ENCODE peak calls at places on chromosomes 4 and X, in nine cellular contexts. One of them, this sample, is unnamed.

GRCh38 chrX:24395775-24396174 is 35.3 kb downstream of the SUPT20HL1 start:
- DNase-seq in Panc1: peak
- DNase-seq in tibial nerve: peak
- DNase-seq in uterus: peak
- DNase-seq in cardiac muscle cell: peak
- DNase-seq in fibroblast of lung: peak
- DNase-seq in dorsolateral prefrontal cortex: no peak
- DNase-seq in OCI-LY7: peak
- DNase-seq in esophagus muscularis mucosa: no peak
- DNase-seq in this sample: peak

GRCh38 chrX:15721911-15722310 is 16.2 kb upstream of the CA5B start:
- DNase-seq in Panc1: no peak
- DNase-seq in tibial nerve: no peak
- DNase-seq in uterus: no peak
- DNase-seq in cardiac muscle cell: no peak
- DNase-seq in fibroblast of lung: peak
- DNase-seq in dorsolateral prefrontal cortex: no peak
- DNase-seq in OCI-LY7: no peak
- DNase-seq in esophagus muscularis mucosa: no peak
- DNase-seq in this sample: no peak

GRCh38 chrX:12672362-12673106 is 118.7 kb upstream of the PRPS2 start:
- DNase-seq in Panc1: no peak
- DNase-seq in tibial nerve: no peak
- DNase-seq in uterus: no peak
- DNase-seq in cardiac muscle cell: no peak
- DNase-seq in fibroblast of lung: no peak
- DNase-seq in dorsolateral prefrontal cortex: no peak
- DNase-seq in OCI-LY7: no peak
- DNase-seq in esophagus muscularis mucosa: no peak
- DNase-seq in this sample: no peak

GRCh38 chrX:12701625-12702024 is 89.6 kb upstream of the PRPS2 start:
- DNase-seq in Panc1: peak
- DNase-seq in tibial nerve: peak
- DNase-seq in uterus: peak
- DNase-seq in cardiac muscle cell: peak
- DNase-seq in fibroblast of lung: peak
- DNase-seq in dorsolateral prefrontal cortex: no peak
- DNase-seq in OCI-LY7: peak
- DNase-seq in esophagus muscularis mucosa: no peak
- DNase-seq in this sample: peak

GRCh38 chr4:170005472-170005871 is 20.7 kb downstream of the MFAP3L start:
- DNase-seq in Panc1: no peak
- DNase-seq in tibial nerve: no peak
- DNase-seq in uterus: peak
- DNase-seq in cardiac muscle cell: no peak
- DNase-seq in fibroblast of lung: no peak
- DNase-seq in dorsolateral prefrontal cortex: no peak
- DNase-seq in OCI-LY7: no peak
- DNase-seq in esophagus muscularis mucosa: no peak
- DNase-seq in this sample: no peak

GRCh38 chrX:151009582-151009981 is 26.4 kb downstream of the HMGB3 start:
- DNase-seq in Panc1: no peak
- DNase-seq in tibial nerve: no peak
- DNase-seq in uterus: no peak
- DNase-seq in cardiac muscle cell: no peak
- DNase-seq in fibroblast of lung: no peak
- DNase-seq in dorsolateral prefrontal cortex: no peak
- DNase-seq in OCI-LY7: no peak
- DNase-seq in esophagus muscularis mucosa: no peak
- DNase-seq in this sample: no peak

GRCh38 chr4:123505077-123505456 is 108.5 kb downstream of the SPRY1 start:
- DNase-seq in Panc1: no peak
- DNase-seq in tibial nerve: no peak
- DNase-seq in uterus: no peak
- DNase-seq in cardiac muscle cell: peak
- DNase-seq in fibroblast of lung: peak
- DNase-seq in dorsolateral prefrontal cortex: no peak
- DNase-seq in OCI-LY7: peak
- DNase-seq in esophagus muscularis mucosa: no peak
- DNase-seq in this sample: no peak

GRCh38 chr4:138259296-138259695 is 17.1 kb upstream of the SLC7A11 start:
- DNase-seq in Panc1: no peak
- DNase-seq in tibial nerve: no peak
- DNase-seq in uterus: no peak
- DNase-seq in cardiac muscle cell: no peak
- DNase-seq in fibroblast of lung: no peak
- DNase-seq in dorsolateral prefrontal cortex: no peak
- DNase-seq in OCI-LY7: no peak
- DNase-seq in esophagus muscularis mucosa: no peak
- DNase-seq in this sample: no peak

GRCh38 chrX:110396777-110397176 is 38.1 kb downstream of the RTL9 start:
- DNase-seq in Panc1: no peak
- DNase-seq in tibial nerve: no peak
- DNase-seq in uterus: no peak
- DNase-seq in cardiac muscle cell: no peak
- DNase-seq in fibroblast of lung: no peak
- DNase-seq in dorsolateral prefrontal cortex: no peak
- DNase-seq in OCI-LY7: no peak
- DNase-seq in esophagus muscularis mucosa: no peak
- DNase-seq in this sample: no peak

GRCh38 chr4:7045961-7046921 is 3.1 kb downstream of the TADA2B start:
- DNase-seq in Panc1: no peak
- DNase-seq in tibial nerve: no peak
- DNase-seq in uterus: no peak
- DNase-seq in cardiac muscle cell: no peak
- DNase-seq in fibroblast of lung: no peak
- DNase-seq in dorsolateral prefrontal cortex: no peak
- DNase-seq in OCI-LY7: peak
- DNase-seq in esophagus muscularis mucosa: no peak
- DNase-seq in this sample: no peak

GRCh38 chr4:87983996-87984395 is 8.5 kb downstream of the SPP1 start:
- DNase-seq in Panc1: no peak
- DNase-seq in tibial nerve: no peak
- DNase-seq in uterus: no peak
- DNase-seq in cardiac muscle cell: no peak
- DNase-seq in fibroblast of lung: no peak
- DNase-seq in dorsolateral prefrontal cortex: no peak
- DNase-seq in OCI-LY7: no peak
- DNase-seq in esophagus muscularis mucosa: no peak
- DNase-seq in this sample: no peak

GRCh38 chr4:9971711-9972110 is 49.6 kb downstream of the SLC2A9 start:
- DNase-seq in Panc1: no peak
- DNase-seq in tibial nerve: no peak
- DNase-seq in uterus: no peak
- DNase-seq in cardiac muscle cell: no peak
- DNase-seq in fibroblast of lung: no peak
- DNase-seq in dorsolateral prefrontal cortex: no peak
- DNase-seq in OCI-LY7: no peak
- DNase-seq in esophagus muscularis mucosa: no peak
- DNase-seq in this sample: no peak

GRCh38 chr4:31051151-31051550 is 331.0 kb downstream of the PCDH7 start:
- DNase-seq in Panc1: no peak
- DNase-seq in tibial nerve: no peak
- DNase-seq in uterus: no peak
- DNase-seq in cardiac muscle cell: no peak
- DNase-seq in fibroblast of lung: no peak
- DNase-seq in dorsolateral prefrontal cortex: no peak
- DNase-seq in OCI-LY7: no peak
- DNase-seq in esophagus muscularis mucosa: no peak
- DNase-seq in this sample: no peak

GRCh38 chr4:6107114-6107791 is 89.0 kb upstream of the C4orf50 start:
- DNase-seq in Panc1: no peak
- DNase-seq in tibial nerve: no peak
- DNase-seq in uterus: no peak
- DNase-seq in cardiac muscle cell: no peak
- DNase-seq in fibroblast of lung: no peak
- DNase-seq in dorsolateral prefrontal cortex: no peak
- DNase-seq in OCI-LY7: no peak
- DNase-seq in esophagus muscularis mucosa: no peak
- DNase-seq in this sample: no peak

GRCh38 chr4:7402526-7402925 is 32.2 kb downstream of the PSAPL1 start:
- DNase-seq in Panc1: no peak
- DNase-seq in tibial nerve: no peak
- DNase-seq in uterus: peak
- DNase-seq in cardiac muscle cell: no peak
- DNase-seq in fibroblast of lung: no peak
- DNase-seq in dorsolateral prefrontal cortex: no peak
- DNase-seq in OCI-LY7: no peak
- DNase-seq in esophagus muscularis mucosa: no peak
- DNase-seq in this sample: no peak

GRCh38 chr4:48141048-48141447 is 7.0 kb upstream of the TXK start:
- DNase-seq in Panc1: no peak
- DNase-seq in tibial nerve: no peak
- DNase-seq in uterus: no peak
- DNase-seq in cardiac muscle cell: peak
- DNase-seq in fibroblast of lung: peak
- DNase-seq in dorsolateral prefrontal cortex: no peak
- DNase-seq in OCI-LY7: peak
- DNase-seq in esophagus muscularis mucosa: no peak
- DNase-seq in this sample: peak

GRCh38 chrX:69618803-69619202 is 2.9 kb downstream of the EDA start:
- DNase-seq in Panc1: no peak
- DNase-seq in tibial nerve: no peak
- DNase-seq in uterus: peak
- DNase-seq in cardiac muscle cell: peak
- DNase-seq in fibroblast of lung: peak
- DNase-seq in dorsolateral prefrontal cortex: no peak
- DNase-seq in OCI-LY7: peak
- DNase-seq in esophagus muscularis mucosa: no peak
- DNase-seq in this sample: no peak

GRCh38 chr4:48909697-48910096 is 3.1 kb upstream of the OCIAD2 start:
- DNase-seq in Panc1: peak
- DNase-seq in tibial nerve: no peak
- DNase-seq in uterus: peak
- DNase-seq in cardiac muscle cell: no peak
- DNase-seq in fibroblast of lung: peak
- DNase-seq in dorsolateral prefrontal cortex: no peak
- DNase-seq in OCI-LY7: no peak
- DNase-seq in esophagus muscularis mucosa: no peak
- DNase-seq in this sample: peak

GRCh38 chrX:118254611-118255010 is 91.3 kb upstream of the WDR44 start:
- DNase-seq in Panc1: peak
- DNase-seq in tibial nerve: peak
- DNase-seq in uterus: peak
- DNase-seq in cardiac muscle cell: peak
- DNase-seq in fibroblast of lung: peak
- DNase-seq in dorsolateral prefrontal cortex: no peak
- DNase-seq in OCI-LY7: peak
- DNase-seq in esophagus muscularis mucosa: no peak
- DNase-seq in this sample: no peak

GRCh38 chr4:20987191-20987590 is 286.9 kb downstream of the PACRGL start:
- DNase-seq in Panc1: no peak
- DNase-seq in tibial nerve: no peak
- DNase-seq in uterus: no peak
- DNase-seq in cardiac muscle cell: no peak
- DNase-seq in fibroblast of lung: no peak
- DNase-seq in dorsolateral prefrontal cortex: no peak
- DNase-seq in OCI-LY7: no peak
- DNase-seq in esophagus muscularis mucosa: no peak
- DNase-seq in this sample: no peak

DNA sequence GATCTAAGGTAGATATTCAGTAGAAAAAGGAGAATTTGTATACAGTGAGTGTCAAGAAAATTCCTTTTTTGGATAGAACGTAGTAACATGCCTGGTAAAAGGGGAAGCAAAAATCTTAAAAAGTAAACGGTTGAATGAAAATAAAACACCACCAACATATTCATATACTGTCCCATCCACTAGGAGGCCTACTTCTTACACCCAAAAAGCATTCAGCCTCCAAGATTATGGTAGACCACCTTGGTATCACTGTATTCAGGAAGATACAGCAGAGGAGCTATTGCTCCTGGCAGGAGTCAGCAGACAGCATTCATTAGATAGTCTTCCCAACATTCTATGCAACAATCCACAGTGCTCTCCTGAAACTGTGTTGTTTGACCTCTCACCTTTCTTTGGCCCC is 274.6 kb upstream of the MAGEB2 start:
- DNase-seq in Panc1: no peak
- DNase-seq in tibial nerve: no peak
- DNase-seq in uterus: no peak
- DNase-seq in cardiac muscle cell: no peak
- DNase-seq in fibroblast of lung: no peak
- DNase-seq in dorsolateral prefrontal cortex: no peak
- DNase-seq in OCI-LY7: no peak
- DNase-seq in esophagus muscularis mucosa: no peak
- DNase-seq in this sample: no peak
- TF ChIP-seq CTCF in Panc1: no peak
- TF ChIP-seq CTCF in tibial nerve: no peak
- TF ChIP-seq CTCF in uterus: no peak
- TF ChIP-seq CTCF in cardiac muscle cell: no peak
- TF ChIP-seq CTCF in fibroblast of lung: no peak
- TF ChIP-seq CTCF in dorsolateral prefrontal cortex: no peak
- TF ChIP-seq CTCF in OCI-LY7: peak
- TF ChIP-seq CTCF in esophagus muscularis mucosa: no peak
- TF ChIP-seq CTCF in this sample: no peak

DNA sequence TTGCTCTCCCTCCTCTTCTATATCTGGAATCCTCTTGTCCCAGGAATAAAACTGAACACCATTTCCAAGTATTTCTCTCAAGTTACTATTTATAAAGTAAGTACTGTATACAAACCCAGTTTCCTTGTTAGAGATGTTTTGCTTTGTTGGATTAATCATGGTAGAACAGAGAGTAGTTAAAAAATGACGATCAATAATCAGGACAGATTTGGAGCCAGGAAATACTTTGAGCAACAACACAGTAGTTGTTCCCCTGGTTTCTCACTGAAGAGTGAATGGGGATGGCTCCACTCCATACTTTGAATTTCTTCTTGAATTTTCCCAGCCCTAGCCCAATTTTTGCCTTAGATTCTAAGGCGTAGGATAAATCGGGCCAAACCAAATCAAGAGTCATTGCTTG is 21.4 kb downstream of the MGST2 start:
- DNase-seq in Panc1: no peak
- DNase-seq in tibial nerve: no peak
- DNase-seq in uterus: no peak
- DNase-seq in cardiac muscle cell: no peak
- DNase-seq in fibroblast of lung: no peak
- DNase-seq in dorsolateral prefrontal cortex: no peak
- DNase-seq in OCI-LY7: no peak
- DNase-seq in esophagus muscularis mucosa: no peak
- DNase-seq in this sample: no peak
- H3K27ac ChIP-seq in Panc1: no peak
- H3K27ac ChIP-seq in tibial nerve: no peak
- H3K27ac ChIP-seq in uterus: no peak
- H3K27ac ChIP-seq in cardiac muscle cell: peak
- H3K27ac ChIP-seq in fibroblast of lung: no peak
- H3K27ac ChIP-seq in dorsolateral prefrontal cortex: no peak
- H3K27ac ChIP-seq in OCI-LY7: no peak
- H3K27ac ChIP-seq in esophagus muscularis mucosa: peak
- H3K27ac ChIP-seq in this sample: no peak

GRCh38 chrX:140091276-140091886 is 126.1 kb upstream of the CXorf66 start:
- DNase-seq in Panc1: no peak
- DNase-seq in tibial nerve: no peak
- DNase-seq in uterus: peak
- DNase-seq in cardiac muscle cell: peak
- DNase-seq in fibroblast of lung: no peak
- DNase-seq in dorsolateral prefrontal cortex: peak
- DNase-seq in OCI-LY7: no peak
- DNase-seq in esophagus muscularis mucosa: no peak
- DNase-seq in this sample: no peak
- H3K4me3 ChIP-seq in Panc1: peak
- H3K4me3 ChIP-seq in tibial nerve: peak
- H3K4me3 ChIP-seq in uterus: peak
- H3K4me3 ChIP-seq in cardiac muscle cell: peak
- H3K4me3 ChIP-seq in fibroblast of lung: peak
- H3K4me3 ChIP-seq in dorsolateral prefrontal cortex: peak
- H3K4me3 ChIP-seq in OCI-LY7: no peak
- H3K4me3 ChIP-seq in esophagus muscularis mucosa: peak
- H3K4me3 ChIP-seq in this sample: peak

GRCh38 chr4:147863111-147863747 is 131.3 kb downstream of the ARHGAP10 start:
- DNase-seq in Panc1: no peak
- DNase-seq in tibial nerve: no peak
- DNase-seq in uterus: no peak
- DNase-seq in cardiac muscle cell: no peak
- DNase-seq in fibroblast of lung: peak
- DNase-seq in dorsolateral prefrontal cortex: no peak
- DNase-seq in OCI-LY7: no peak
- DNase-seq in esophagus muscularis mucosa: no peak
- DNase-seq in this sample: no peak
- TF ChIP-seq CTCF in Panc1: no peak
- TF ChIP-seq CTCF in tibial nerve: no peak
- TF ChIP-seq CTCF in uterus: no peak
- TF ChIP-seq CTCF in cardiac muscle cell: peak
- TF ChIP-seq CTCF in fibroblast of lung: no peak
- TF ChIP-seq CTCF in dorsolateral prefrontal cortex: no peak
- TF ChIP-seq CTCF in OCI-LY7: no peak
- TF ChIP-seq CTCF in esophagus muscularis mucosa: no peak
- TF ChIP-seq CTCF in this sample: peak

This sample was measured in AG04450.